ENCODE peak calls at places on chromosomes 7 and 10, in five cellular contexts. C is fibroblast of lung, L is endothelial cell of umbilical vein, R is H1, V is SK-N-MC. S is an unnamed sample.

GRCh38 chr7:27115161-27116018 is 12.9 kb upstream of the HOXA2 start:
- DNase-seq in C (peak), L (peak), V (no peak), R (no peak), S (no peak)

GRCh38 chr10:47409171-47409865 is 25.2 kb upstream of the ZNF488 start:
- DNase-seq in R (no peak), C (no peak), L (no peak), V (no peak), S (no peak)

GRCh38 chr7:151895695-151896485 is 19.0 kb upstream of the PRKAG2 start:
- DNase-seq in C (no peak), R (no peak), V (no peak), L (no peak), S (no peak)

GRCh38 chr7:47901542-47901941 is 46.7 kb downstream of the PKD1L1 start:
- DNase-seq in R (no peak), L (no peak), V (no peak), C (no peak), S (no peak)

GRCh38 chr7:131747625-131748024 is 191.2 kb upstream of the PODXL start:
- DNase-seq in C (no peak), R (no peak), V (no peak), L (peak), S (no peak)

GRCh38 chr10:67884842-67885680 is 605 bp downstream of the SIRT1 start:
- DNase-seq in V (no peak), R (no peak), L (peak), C (peak), S (peak)

GRCh38 chr10:97762056-97762455 is 9.7 kb downstream of the SFRP5 start:
- DNase-seq in C (no peak), R (no peak), L (no peak), V (no peak), S (no peak)

GRCh38 chr7:129829677-129830631 is 122.8 kb downstream of the UBE2H start:
- DNase-seq in L (peak), V (no peak), R (peak), C (peak), S (peak)

GRCh38 chr7:46247622-46248181 is 326.6 kb upstream of the IGFBP3 start:
- DNase-seq in R (no peak), L (no peak), C (no peak), V (no peak), S (no peak)

GRCh38 chr7:102830206-102830605 is 81.4 kb downstream of the FAM185A start:
- DNase-seq in L (no peak), C (peak), R (no peak), V (no peak), S (no peak)

GRCh38 chr10:4545077-4545476 is 280.9 kb upstream of the AKR1E2 start:
- DNase-seq in R (no peak), C (no peak), L (no peak), V (no peak), S (no peak)

GRCh38 chr7:74405191-74405898 is 48.4 kb upstream of the GTF2IRD1 start:
- DNase-seq in R (peak), C (no peak), L (no peak), V (no peak), S (no peak)

GRCh38 chr10:119461380-119461779 is 81.1 kb downstream of the RGS10 start:
- DNase-seq in L (no peak), V (no peak), C (no peak), R (no peak), S (no peak)

GRCh38 chr7:2109936-2110585 is 122.7 kb downstream of the MAD1L1 start:
- DNase-seq in V (no peak), R (no peak), L (peak), C (peak), S (no peak)

GRCh38 chr7:2814186-2814530 is 29.9 kb downstream of the GNA12 start:
- DNase-seq in R (no peak), C (no peak), L (no peak), V (no peak), S (no peak)

GRCh38 chr7:133512560-133512959 is 259.7 kb downstream of the EXOC4 start:
- DNase-seq in V (no peak), R (no peak), C (peak), L (no peak), S (no peak)

GRCh38 chr7:100983451-100984187 is 14.3 kb downstream of the MUC12 start:
- DNase-seq in C (no peak), V (no peak), L (no peak), R (no peak), S (no peak)

GRCh38 chr10:57336865-57337264 is 930.8 kb downstream of the IPMK start:
- DNase-seq in L (no peak), R (no peak), C (no peak), V (no peak), S (no peak)

GRCh38 chr7:99928994-99929729 is at the start of gene GJC3:
- DNase-seq in R (no peak), V (no peak), L (peak), C (peak), S (peak)

GRCh38 chr10:8499312-8499711 is 444.8 kb downstream of the GATA3 start:
- DNase-seq in L (no peak), C (no peak), V (no peak), R (no peak), S (no peak)

GRCh38 chr7:112160771-112161150 is 45.4 kb downstream of the DOCK4 start:
- DNase-seq in L (no peak), C (no peak), V (no peak), R (no peak), S (no peak)
- H3K27ac ChIP-seq in L (peak), C (no peak), V (no peak), R (no peak), S (peak)

GRCh38 chr10:131727612-131728011 is 173.2 kb upstream of the PPP2R2D start:
- DNase-seq in L (no peak), R (no peak), C (no peak), V (no peak), S (no peak)

GRCh38 chr10:131726967-131727366 is 173.8 kb upstream of the PPP2R2D start:
- DNase-seq in L (no peak), V (no peak), R (no peak), C (no peak), S (no peak)

GRCh38 chr10:131725736-131726459 is 174.9 kb upstream of the PPP2R2D start:
- DNase-seq in C (no peak), V (no peak), L (no peak), R (no peak), S (no peak)

GRCh38 chr10:131724891-131725735 is 175.7 kb upstream of the PPP2R2D start:
- DNase-seq in C (no peak), R (no peak), V (no peak), L (no peak), S (no peak)

DNA sequence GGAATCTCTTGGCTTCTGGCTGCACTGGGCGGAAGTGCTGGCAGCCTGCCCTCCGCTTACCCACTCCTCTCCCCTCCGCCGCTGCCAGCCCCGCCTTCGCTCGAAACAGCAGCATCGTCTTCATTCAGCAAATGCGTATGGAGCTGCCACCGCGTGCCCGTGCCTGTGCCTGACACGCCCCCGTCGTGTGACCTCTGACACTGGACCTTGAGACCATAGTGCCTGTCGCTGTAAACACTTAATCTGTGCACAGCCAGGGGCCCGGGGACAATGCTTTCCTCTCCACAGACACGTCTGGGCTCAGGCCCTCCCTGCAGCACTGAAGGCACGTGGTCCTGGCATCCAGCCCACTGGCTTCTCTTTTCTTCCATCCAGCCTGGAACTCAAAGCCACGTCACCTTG is 174.3 kb upstream of the PPP2R2D start:
- DNase-seq in V (no peak), L (no peak), R (no peak), C (no peak), S (no peak)
- H3K27ac ChIP-seq in V (no peak), L (no peak), R (no peak), C (no peak), S (no peak)

GRCh38 chr10:12974123-12974844 is 27.2 kb downstream of the CCDC3 start:
- DNase-seq in C (no peak), V (no peak), R (no peak), L (no peak), S (no peak)

GRCh38 chr10:12972146-12972545 is 29.4 kb downstream of the CCDC3 start:
- DNase-seq in R (no peak), L (no peak), V (no peak), C (no peak), S (no peak)

GRCh38 chr10:12975266-12975665 is 26.2 kb downstream of the CCDC3 start:
- DNase-seq in V (no peak), C (no peak), L (no peak), R (no peak), S (no peak)

GRCh38 chr10:12974845-12975199 is 26.7 kb downstream of the CCDC3 start:
- DNase-seq in V (no peak), L (no peak), R (no peak), C (no peak), S (no peak)

DNA sequence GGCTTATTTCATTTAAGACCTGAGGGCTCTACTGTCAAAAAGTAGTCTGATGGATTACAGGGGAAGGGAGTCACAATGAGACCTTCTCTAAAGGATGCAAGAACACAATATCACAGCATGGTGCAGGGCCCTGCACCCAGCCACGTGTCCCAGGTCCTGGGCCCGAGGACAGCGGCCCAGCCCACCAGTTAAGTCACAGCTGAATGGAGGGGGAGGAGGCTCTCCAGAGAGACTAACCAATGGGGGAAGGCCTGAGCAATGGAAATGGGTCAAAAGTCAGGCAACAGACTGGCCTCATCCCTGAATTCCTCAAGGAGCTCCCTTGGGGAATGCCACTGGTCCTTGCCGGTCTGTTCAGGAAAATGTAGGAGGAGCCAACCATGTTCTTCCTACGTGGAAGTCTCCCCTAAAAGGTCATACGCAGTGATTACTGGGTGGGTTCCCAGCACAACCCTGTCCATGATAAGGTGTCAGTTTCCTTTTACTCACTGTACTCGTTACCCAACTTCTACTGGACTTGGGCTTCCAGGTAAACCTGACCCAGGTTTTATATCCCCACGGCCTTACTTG is 28.3 kb downstream of the CCDC3 start:
- DNase-seq in V (no peak), R (no peak), L (no peak), C (no peak), S (no peak)
- H3K27ac ChIP-seq in V (no peak), R (no peak), L (no peak), C (no peak), S (no peak)

DNA sequence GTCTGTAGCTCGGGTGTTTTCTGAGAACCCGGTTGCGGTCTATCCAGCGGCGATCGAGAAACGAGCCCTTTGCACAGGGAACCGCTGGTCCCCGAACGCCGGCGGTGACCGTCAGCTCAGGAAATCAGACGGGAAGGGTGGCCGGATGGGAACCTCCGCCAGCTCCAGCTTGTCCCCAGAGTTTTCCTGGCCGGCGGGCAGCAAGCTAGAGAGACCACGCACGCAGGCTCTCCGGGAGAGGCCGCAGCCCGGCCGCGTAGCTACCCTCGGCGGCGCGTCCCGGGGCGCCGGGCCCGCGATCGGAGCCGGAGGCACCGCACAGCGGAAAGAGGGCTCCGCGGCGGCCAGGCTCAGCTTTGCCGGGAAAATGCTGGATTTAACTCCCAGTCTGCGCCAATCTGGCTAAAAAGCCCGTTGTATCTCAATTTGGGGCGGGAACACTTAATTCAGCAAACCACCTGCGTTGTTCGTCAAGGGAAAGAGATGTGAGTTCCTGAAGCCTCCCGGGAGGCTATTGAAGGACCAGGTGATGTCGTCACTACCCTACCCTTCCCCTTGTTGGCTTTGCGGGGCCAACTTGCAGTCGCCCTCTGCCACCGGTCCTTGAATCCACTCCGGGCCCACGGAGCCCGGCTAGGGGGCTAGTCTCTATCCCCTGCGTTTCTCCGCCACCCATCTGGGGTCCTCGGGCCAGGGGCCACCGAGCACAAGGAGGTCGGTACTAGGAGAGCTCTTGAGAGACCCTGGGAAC is 859 bp upstream of the CH25H start:
- DNase-seq in L (no peak), C (no peak), V (no peak), R (no peak), S (no peak)
- H3K27ac ChIP-seq in L (peak), C (peak), V (no peak), R (no peak), S (peak)

DNA sequence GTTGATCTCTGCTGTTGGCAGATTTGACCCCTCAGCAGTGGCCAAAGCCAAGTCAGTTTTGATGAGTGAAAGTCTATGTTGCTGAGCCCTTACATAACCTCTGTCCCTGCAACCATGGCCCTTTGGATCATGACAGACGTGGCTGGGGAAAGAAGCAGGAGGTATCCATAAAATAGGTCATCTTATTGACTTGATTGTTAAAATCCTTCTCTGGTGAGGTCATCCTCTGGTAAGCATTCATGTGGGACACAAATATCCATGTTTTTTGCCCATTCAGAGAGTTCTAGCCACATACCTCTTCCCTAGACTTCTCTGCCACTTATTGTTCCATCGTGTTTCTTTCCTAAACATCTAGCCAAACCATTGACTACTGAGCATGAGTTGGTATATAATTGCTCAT is 251.9 kb upstream of the PTER start:
- DNase-seq in V (no peak), C (no peak), L (no peak), R (no peak), S (no peak)
- H3K27ac ChIP-seq in V (no peak), C (no peak), L (no peak), R (no peak), S (no peak)

GRCh38 chr7:815284-816216 is 16.7 kb upstream of the SUN1 start:
- DNase-seq in L (peak), C (no peak), V (no peak), R (peak), S (no peak)
- H3K27ac ChIP-seq in L (no peak), C (no peak), V (no peak), R (peak), S (peak)

DNA sequence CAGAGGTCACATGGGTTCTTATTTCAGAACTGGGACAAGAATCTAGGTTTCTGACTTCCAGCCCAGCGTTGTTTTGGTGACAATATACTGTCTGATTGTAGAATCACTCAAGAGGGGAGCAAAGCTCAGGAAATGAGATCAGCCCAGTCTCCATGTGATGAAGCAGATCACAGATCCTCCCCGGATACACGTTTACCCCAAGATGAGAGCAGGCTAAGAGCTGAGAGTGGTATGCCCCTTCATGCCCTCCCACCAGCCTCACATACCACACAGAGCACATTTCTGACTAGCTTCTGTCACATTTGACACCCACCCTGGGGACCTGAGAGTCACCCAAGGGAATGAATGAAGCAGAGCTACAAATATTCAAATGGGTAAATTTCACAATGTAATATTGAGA is 27.1 kb upstream of the PRKCQ start:
- DNase-seq in L (no peak), C (no peak), R (no peak), V (no peak), S (no peak)
- H3K27ac ChIP-seq in L (no peak), C (no peak), R (no peak), V (no peak), S (peak)

GRCh38 chr7:538764-539685 is 19.4 kb upstream of the PDGFA start:
- DNase-seq in R (no peak), L (no peak), C (no peak), V (no peak), S (no peak)
- H3K27ac ChIP-seq in R (no peak), L (peak), C (peak), V (no peak), S (no peak)